ENCODE peak calls at places on chromosomes 7 and 10, in five cellular contexts. C is dorsolateral prefrontal cortex, S is PC-9, T is lung, W is AG04450. F is an unnamed sample.

GRCh38 chr10:3538850-3539531 is 246.0 kb downstream of the KLF6 start:
- DNase-seq in W (peak; percentile 81), C (no peak), S (peak; percentile 43), T (peak; percentile 44), F (peak; percentile 92)

GRCh38 chr7:145511014-145511413 is 605.6 kb upstream of the CNTNAP2 start:
- DNase-seq in W (no peak), C (no peak), T (no peak), S (no peak), F (no peak)

GRCh38 chr10:1672001-1672781 is 65.1 kb downstream of the ADARB2 start:
- DNase-seq in T (no peak), W (no peak), C (no peak), S (no peak), F (no peak)

GRCh38 chr7:13181221-13181620 is 493.8 kb downstream of the ARL4A start:
- DNase-seq in W (no peak), S (no peak), C (no peak), T (no peak), F (peak; percentile 0)

GRCh38 chr10:104589871-104590270 is 51.2 kb upstream of the SORCS3 start:
- DNase-seq in W (peak; percentile 23), S (no peak), T (no peak), C (no peak), F (peak; percentile 9)

GRCh38 chr10:130686680-130687300 is 550.6 kb downstream of the GLRX3 start:
- DNase-seq in S (no peak), W (no peak), T (no peak), C (no peak), F (no peak)

GRCh38 chr10:613217-613616 is 76.3 kb downstream of the DIP2C start:
- DNase-seq in T (peak; percentile 75), S (peak; percentile 67), C (peak; percentile 43), W (no peak), F (no peak)

GRCh38 chr7:82234457-82235049 is 209.0 kb downstream of the CACNA2D1 start:
- DNase-seq in T (no peak), W (peak; percentile 6), S (no peak), C (no peak), F (peak; percentile 42)

GRCh38 chr7:34096135-34096775 is 190.9 kb downstream of the BMPER start:
- DNase-seq in S (no peak), T (peak; percentile 42), C (peak; percentile 42), W (peak; percentile 55), F (no peak)

GRCh38 chr10:7550038-7550437 is 116.7 kb downstream of the ITIH5 start:
- DNase-seq in C (no peak), T (no peak), W (no peak), S (no peak), F (no peak)

GRCh38 chr7:134355925-134356324 is 39.2 kb upstream of the SLC35B4 start:
- DNase-seq in C (no peak), T (no peak), W (no peak), S (peak; percentile 52), F (no peak)

GRCh38 chr7:33774762-33775523 is 130.4 kb upstream of the BMPER start:
- DNase-seq in T (peak; percentile 44), C (no peak), S (no peak), W (peak; percentile 26), F (no peak)

GRCh38 chr7:102836206-102836938 is 76.4 kb upstream of the LRRC17 start:
- DNase-seq in S (peak; percentile 77), T (no peak), W (peak; percentile 81), C (no peak), F (peak; percentile 76)

DNA sequence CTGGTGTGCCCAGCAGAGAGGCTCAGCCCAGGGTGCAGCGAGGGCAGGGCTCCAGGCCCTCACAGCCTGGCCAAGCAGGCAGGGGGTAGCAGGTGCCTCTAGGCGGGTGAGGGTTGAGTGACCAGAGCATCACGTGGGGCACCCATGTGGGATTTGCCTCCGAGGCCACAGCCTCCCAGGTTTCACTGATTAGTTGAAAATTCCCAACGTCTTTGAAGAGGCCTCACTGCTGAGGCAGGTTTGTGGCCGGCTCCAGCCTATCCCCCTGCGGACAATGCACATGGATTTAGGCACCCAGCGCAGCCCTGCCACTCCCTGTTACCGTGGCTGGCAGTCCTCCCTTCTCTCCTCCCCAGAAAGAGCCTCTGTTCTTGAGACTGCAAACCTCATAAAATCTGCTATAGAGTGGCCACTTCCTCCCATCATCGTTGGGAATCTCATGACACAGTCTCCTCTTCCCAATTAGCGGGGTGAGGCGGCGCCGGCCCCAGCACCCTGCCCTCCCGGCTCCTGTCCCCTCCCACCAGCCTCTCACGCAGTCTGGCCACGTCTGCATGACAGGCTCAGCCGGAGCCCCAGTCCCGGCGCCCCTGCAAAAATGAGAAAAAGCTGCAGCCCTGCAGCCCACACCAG is 10.8 kb downstream of the MYL10 start:
- DNase-seq in C (no peak), T (no peak), W (no peak), S (no peak), F (no peak)
- H3K27ac ChIP-seq in C (peak overlapping the region; percentile 48), T (no peak overlapping the region), W (no peak overlapping the region), S (no peak overlapping the region), F (no peak overlapping the region)

DNA sequence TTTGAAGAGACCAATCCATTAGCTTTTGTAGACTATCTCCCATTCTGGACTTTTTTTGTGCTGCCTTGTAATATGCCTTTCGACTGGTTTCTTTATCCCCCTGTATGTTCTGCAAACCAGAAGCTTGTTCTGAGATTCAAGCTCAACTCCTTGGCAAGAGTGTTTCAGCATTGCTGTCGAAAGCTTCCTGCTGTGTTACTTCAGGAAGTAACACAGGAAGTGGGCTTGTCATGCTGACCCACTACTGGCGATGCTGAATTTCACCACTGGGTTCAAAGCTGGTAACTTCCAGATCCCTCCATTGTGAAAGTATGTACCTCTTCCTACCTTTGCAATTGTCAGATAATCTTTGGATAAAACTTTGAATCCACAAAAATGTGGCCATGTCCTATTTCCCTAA is 57.9 kb upstream of the INSYN2A start:
- DNase-seq in S (no peak), W (no peak), T (no peak), C (no peak), F (no peak)
- H3K4me3 ChIP-seq in S (no peak overlapping the region), W (no peak overlapping the region), T (no peak overlapping the region), C (no peak overlapping the region), F (no peak overlapping the region)

DNA sequence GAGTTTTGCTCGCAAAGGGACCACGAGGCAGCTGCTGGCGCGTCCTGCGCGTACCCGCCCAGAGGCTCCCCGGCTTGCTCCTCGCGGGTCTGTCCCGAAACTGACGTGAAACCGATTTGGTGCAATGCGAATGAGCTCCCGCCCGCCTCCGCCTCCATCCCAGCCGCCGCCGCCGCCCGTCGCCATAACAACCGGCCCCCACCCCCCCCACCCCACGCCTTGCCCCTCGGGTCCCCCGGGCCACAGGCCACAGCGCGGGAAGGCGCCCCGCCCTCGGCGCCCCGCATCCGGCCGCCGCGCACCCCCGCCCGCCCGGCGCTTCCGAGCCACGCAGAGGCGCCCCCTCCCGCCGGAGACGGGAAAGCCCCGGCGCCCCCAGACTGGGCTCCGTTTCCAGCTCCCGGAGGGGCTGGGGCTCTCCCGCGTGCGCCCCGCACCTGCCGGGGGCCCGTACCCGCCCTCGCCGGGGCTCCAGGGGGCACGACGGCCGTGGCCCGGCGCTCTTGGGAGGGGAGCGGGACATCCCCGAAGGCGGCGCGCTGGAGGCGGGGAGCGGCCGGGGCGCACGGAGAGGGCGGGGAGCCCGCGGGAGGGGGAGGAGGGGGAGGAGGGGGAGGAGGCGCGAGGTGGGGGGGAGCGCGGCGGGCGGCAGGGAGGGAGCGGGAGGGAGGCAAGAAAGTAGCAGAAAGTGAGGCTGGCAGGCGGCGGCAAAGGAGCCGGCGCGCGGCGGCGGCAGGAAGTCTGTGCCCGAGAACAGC is at the start of gene CAMK1D:
- DNase-seq in W (peak; percentile 37), S (peak; percentile 46), T (peak; percentile 84), C (peak; percentile 72), F (peak; percentile 84)
- H3K27ac ChIP-seq in W (no peak within 1 kb of the TSS), S (peak within 1 kb of the TSS; percentile 1), T (peak within 1 kb of the TSS; percentile 78), C (peak within 1 kb of the TSS; percentile 83), F (peak within 1 kb of the TSS; percentile 80)

GRCh38 chr7:2883101-2883500 is 39.0 kb upstream of the GNA12 start:
- DNase-seq in C (no peak), W (no peak), T (no peak), S (no peak), F (no peak)

GRCh38 chr7:2884161-2884560 is 40.1 kb upstream of the GNA12 start:
- DNase-seq in W (no peak), C (no peak), T (no peak), S (no peak), F (no peak)

GRCh38 chr7:2880882-2881281 is 36.8 kb upstream of the GNA12 start:
- DNase-seq in S (no peak), C (no peak), W (no peak), T (no peak), F (no peak)

GRCh38 chr7:2880051-2880450 is 35.9 kb upstream of the GNA12 start:
- DNase-seq in W (no peak), C (no peak), T (no peak), S (no peak), F (no peak)

DNA sequence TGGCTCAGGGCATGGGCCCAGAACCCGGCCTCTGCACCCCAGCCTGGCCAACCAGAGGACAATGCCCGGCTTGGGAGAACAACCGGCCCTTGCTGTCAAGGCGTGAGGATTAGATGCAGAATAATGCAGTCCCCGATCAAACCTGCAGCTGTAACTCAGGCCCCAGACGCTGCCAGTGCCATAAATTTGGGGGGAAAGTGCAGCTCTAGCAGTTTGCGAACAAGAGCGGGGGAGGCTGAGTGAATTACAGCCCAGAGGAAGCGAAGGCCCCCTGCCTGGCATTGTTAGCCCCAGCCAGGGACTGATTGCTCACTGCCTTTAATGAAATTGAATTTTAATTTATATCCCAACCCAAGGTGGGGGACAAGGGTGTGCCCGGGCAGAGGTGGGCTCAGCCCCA is 38.0 kb upstream of the GNA12 start:
- DNase-seq in S (no peak), C (no peak), T (no peak), W (no peak), F (no peak)
- H3K4me3 ChIP-seq in S (no peak overlapping the region), C (no peak overlapping the region), T (no peak overlapping the region), W (no peak overlapping the region), F (no peak overlapping the region)

F was measured in SJSA1.